ENCODE peak calls at places on chromosomes 6 and 20, in five cellular contexts. I is breast epithelium, Y is tibial nerve, F is IMR-90, W is A549. Z is an unnamed sample.

GRCh38 chr6:79239538-79240168 is 5.2 kb upstream of the HMGN3 start:
- DNase-seq in I (no peak), Y (no peak), F (no peak), W (no peak), Z (no peak)

GRCh38 chr20:39291301-39291700 is 329.2 kb downstream of the DHX35 start:
- DNase-seq in I (no peak), Y (no peak), F (no peak), W (no peak), Z (no peak)

GRCh38 chr6:32885698-32886286 is 31.8 kb downstream of the PSMB9 start:
- DNase-seq in I (no peak), Y (no peak), F (peak), W (peak), Z (no peak)

GRCh38 chr20:44129996-44130718 is 56.8 kb downstream of the JPH2 start:
- DNase-seq in I (no peak), Y (no peak), F (peak), W (no peak), Z (no peak)

GRCh38 chr6:143506199-143506598 is 5.3 kb downstream of the FUCA2 start:
- DNase-seq in I (no peak), Y (no peak), F (no peak), W (no peak), Z (no peak)

GRCh38 chr6:138397128-138397814 is 6.8 kb upstream of the HEBP2 start:
- DNase-seq in I (no peak), Y (no peak), F (peak), W (no peak), Z (no peak)

GRCh38 chr6:165249808-165250207 is 59.6 kb downstream of the C6orf118 start:
- DNase-seq in I (no peak), Y (no peak), F (no peak), W (no peak), Z (no peak)

GRCh38 chr6:41371461-41371991 is 36.1 kb downstream of the NCR2 start:
- DNase-seq in I (peak), Y (no peak), F (peak), W (no peak), Z (no peak)

GRCh38 chr6:101800598-101800997 is 407.1 kb downstream of the GRIK2 start:
- DNase-seq in I (no peak), Y (no peak), F (no peak), W (no peak), Z (no peak)

GRCh38 chr6:148747493-148748160 is 797 bp downstream of the UST start:
- DNase-seq in I (peak), Y (peak), F (peak), W (peak), Z (no peak)

GRCh38 chr20:35838213-35838612 is 66.4 kb downstream of the PHF20 start:
- DNase-seq in I (no peak), Y (no peak), F (no peak), W (no peak), Z (no peak)

GRCh38 chr6:72589096-72589495 is 32.8 kb upstream of the KCNQ5 start:
- DNase-seq in I (no peak), Y (no peak), F (peak), W (no peak), Z (no peak)

GRCh38 chr6:106530026-106530425 is 99.3 kb downstream of the RTN4IP1 start:
- DNase-seq in I (no peak), Y (no peak), F (no peak), W (no peak), Z (no peak)

GRCh38 chr6:28896505-28897392 is 27.0 kb downstream of the TRIM27 start:
- DNase-seq in I (no peak), Y (peak), F (peak), W (peak), Z (no peak)

GRCh38 chr6:28898710-28898965 is 25.1 kb downstream of the TRIM27 start:
- DNase-seq in I (no peak), Y (no peak), F (no peak), W (no peak), Z (no peak)

GRCh38 chr6:28893172-28893799 is 30.5 kb downstream of the TRIM27 start:
- DNase-seq in I (no peak), Y (no peak), F (no peak), W (no peak), Z (no peak)

GRCh38 chr6:28892525-28892924 is 31.3 kb downstream of the TRIM27 start:
- DNase-seq in I (no peak), Y (no peak), F (no peak), W (no peak), Z (no peak)

GRCh38 chr6:28895131-28895812 is 28.5 kb downstream of the TRIM27 start:
- DNase-seq in I (peak), Y (peak), F (peak), W (peak), Z (peak)
- TF ChIP-seq POLR2A in I (peak), Y (peak), F (peak), W (peak), Z (peak)

GRCh38 chr20:63500151-63500901 is 1.4 kb upstream of the EEF1A2 start:
- DNase-seq in I (no peak), Y (no peak), F (no peak), W (no peak), Z (no peak)
- TF ChIP-seq POLR2A in I (no peak), Y (no peak), F (no peak), W (no peak), Z (no peak)

DNA sequence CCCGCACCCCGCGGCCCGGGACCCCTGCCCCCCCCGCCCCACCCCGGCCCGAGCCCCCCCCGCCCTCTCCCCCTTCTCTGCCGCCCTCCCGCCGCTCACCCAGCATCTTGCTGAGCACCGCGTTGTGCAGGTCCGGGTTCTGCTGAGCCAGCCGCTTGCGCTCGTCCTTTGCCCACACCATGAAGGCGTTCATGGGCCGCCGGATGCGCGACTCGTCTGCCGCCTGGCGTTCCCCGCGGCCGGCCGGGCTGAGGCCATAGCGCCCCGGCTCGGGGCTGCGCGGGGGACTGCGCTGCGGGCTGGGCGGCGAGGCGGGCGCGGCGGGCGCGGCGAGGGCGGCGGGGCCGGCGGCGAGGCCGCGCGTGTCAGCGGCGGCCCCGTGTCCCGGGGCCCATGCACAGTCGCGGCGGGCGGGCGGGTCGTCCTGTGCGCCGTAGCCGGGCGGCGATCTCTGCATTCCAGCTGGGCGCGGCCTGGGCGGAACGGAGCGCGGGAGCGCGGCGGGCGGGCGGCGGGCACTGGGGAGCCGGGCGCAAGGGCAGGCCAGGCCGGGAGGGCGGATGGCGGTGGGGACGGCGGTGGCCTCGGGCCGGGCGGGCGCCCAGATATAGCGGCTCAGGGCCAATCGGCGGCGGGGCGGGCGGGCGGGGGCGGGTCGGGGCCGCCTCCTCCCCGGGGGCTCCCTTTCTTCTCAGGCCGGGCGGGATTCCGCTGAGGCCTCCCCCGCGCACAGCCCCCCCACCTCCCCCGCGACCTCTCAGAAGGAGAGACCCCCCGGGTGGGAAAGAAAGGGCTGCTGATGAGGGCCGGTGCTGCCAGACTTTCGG is at the start of gene SOX18:
- DNase-seq in I (no peak), Y (no peak), F (peak), W (peak), Z (no peak)
- TF ChIP-seq POLR2A in I (no peak), Y (no peak), F (no peak), W (peak), Z (no peak)

DNA sequence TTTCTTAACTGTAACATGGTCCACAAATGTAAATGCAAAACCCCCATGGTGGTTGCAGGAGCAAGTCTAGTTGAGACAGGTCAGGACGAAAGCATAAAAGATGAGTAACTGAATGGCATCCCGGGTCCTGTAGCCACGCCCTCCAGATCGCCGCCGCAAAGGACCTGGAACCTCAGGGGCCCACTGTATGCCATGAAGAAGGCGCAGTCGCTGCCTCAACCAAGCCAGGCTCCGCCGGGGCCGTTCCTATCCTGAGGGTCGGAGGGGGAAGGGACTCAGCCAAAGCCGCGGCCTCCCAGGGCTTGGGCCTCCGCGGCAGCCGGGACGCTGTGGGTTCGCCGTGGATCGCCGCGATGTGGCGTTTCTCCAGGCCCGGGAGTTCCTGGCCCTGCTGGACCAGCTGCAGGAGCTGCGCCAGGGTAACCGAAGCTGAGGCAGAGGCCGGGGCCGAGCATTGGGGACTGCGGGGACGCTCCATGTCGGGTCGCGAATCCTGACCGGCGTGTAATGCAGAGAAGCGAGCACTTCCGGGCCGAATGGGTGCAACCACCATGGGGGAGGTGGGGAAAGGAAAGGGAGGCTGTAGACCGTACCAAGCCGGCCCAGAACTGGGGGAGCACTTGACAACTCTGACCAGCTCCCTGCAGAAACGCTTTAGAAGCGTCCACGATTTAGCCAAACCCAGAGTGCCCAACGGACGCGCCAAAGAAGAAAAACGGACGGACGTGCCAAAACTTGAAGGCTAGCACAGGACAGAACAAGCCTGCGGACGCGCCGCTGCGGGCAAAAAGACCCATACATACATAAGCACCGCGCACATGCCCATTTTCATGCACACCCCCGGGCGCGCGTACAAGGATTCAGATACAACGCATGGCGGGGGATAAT is 11.1 kb downstream of the RPL7L1 start:
- DNase-seq in I (peak), Y (peak), F (peak), W (peak), Z (peak)
- TF ChIP-seq POLR2A in I (peak), Y (peak), F (peak), W (peak), Z (peak)

GRCh38 chr6:133952815-133953633 is at the start of gene TBPL1:
- DNase-seq in I (peak), Y (peak), F (peak), W (peak), Z (peak)
- TF ChIP-seq POLR2A in I (no peak), Y (peak), F (peak), W (peak), Z (peak)

GRCh38 chr20:11918280-11918952 is 723 bp downstream of the BTBD3 start:
- DNase-seq in I (no peak), Y (no peak), F (no peak), W (no peak), Z (no peak)

GRCh38 chr20:11920083-11920482 is 2.4 kb downstream of the BTBD3 start:
- DNase-seq in I (no peak), Y (no peak), F (no peak), W (no peak), Z (no peak)

GRCh38 chr20:11919571-11919970 is 1.9 kb downstream of the BTBD3 start:
- DNase-seq in I (no peak), Y (no peak), F (no peak), W (no peak), Z (no peak)

GRCh38 chr20:11919046-11919445 is 1.4 kb downstream of the BTBD3 start:
- DNase-seq in I (no peak), Y (no peak), F (peak), W (no peak), Z (no peak)

GRCh38 chr20:11917663-11918062 is at the start of gene BTBD3:
- DNase-seq in I (no peak), Y (no peak), F (peak), W (no peak), Z (no peak)
- TF ChIP-seq POLR2A in I (no peak), Y (no peak), F (peak), W (no peak), Z (no peak)

GRCh38 chr20:61436268-61436667 is 184.2 kb downstream of the CDH4 start:
- DNase-seq in I (no peak), Y (no peak), F (peak), W (no peak), Z (no peak)

GRCh38 chr20:61435823-61436220 is 183.8 kb downstream of the CDH4 start:
- DNase-seq in I (no peak), Y (no peak), F (no peak), W (no peak), Z (no peak)

GRCh38 chr20:61435184-61435822 is 183.2 kb downstream of the CDH4 start:
- DNase-seq in I (no peak), Y (no peak), F (no peak), W (no peak), Z (no peak)

GRCh38 chr20:61437280-61438206 is 185.5 kb downstream of the CDH4 start:
- DNase-seq in I (no peak), Y (no peak), F (peak), W (no peak), Z (no peak)

DNA sequence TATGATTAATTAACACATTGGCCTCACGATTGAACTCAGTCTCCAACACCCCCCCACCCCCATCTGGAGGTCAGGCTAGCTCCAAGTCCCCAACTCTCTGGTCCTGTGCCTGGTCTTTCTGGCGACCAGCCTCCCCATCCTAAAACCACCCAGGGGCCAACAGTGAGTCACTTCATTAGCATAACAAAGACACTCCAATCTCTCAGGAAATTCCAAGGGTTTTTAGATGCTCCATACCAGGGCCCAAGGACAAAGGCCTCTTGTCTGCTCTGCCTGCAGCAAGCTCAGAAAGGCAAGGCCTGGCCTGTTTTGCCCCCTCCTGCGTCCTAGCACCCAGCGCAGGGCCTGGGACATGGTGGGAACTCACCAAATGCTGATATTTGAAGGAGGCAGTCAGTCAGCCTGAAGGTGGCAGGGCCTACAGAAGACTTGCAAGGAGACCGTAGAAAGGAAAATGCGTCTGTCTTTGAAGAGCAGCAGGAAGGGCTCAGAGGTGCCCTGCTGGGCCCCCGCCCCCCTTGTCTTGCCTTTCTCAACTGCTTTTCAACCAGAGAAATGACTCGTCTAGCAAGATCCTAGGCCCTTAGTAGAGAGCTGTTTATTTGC is 184.7 kb downstream of the CDH4 start:
- DNase-seq in I (no peak), Y (no peak), F (peak), W (peak), Z (no peak)
- TF ChIP-seq POLR2A in I (no peak), Y (no peak), F (no peak), W (no peak), Z (no peak)